ENCODE peak calls at places on chromosomes 13 and 19, in seven cellular contexts. Y, K, R, V, S, G and Q are unnamed samples.

GRCh38 chr13:99403458-99403971 is 96.3 kb upstream of the GPR183 start:
- DNase-seq in Y (no peak), K (no peak), R (no peak), V (no peak), S (peak; percentile 79), G (no peak), Q (no peak)

GRCh38 chr13:35136585-35136984 is 194.5 kb downstream of the NBEA start:
- DNase-seq in Y (no peak), K (no peak), R (no peak), V (no peak), S (no peak), G (no peak), Q (no peak)

GRCh38 chr19:17861542-17862402 is 2.1 kb downstream of the RPL18A start:
- DNase-seq in Y (no peak), K (no peak), R (no peak), V (no peak), S (no peak), G (no peak), Q (no peak)

GRCh38 chr19:322616-323015 is 22.0 kb downstream of the MIER2 start:
- DNase-seq in Y (no peak), K (no peak), R (no peak), V (no peak), S (no peak), G (no peak), Q (no peak)

GRCh38 chr13:46369506-46370268 is 17.4 kb downstream of the RUBCNL start:
- DNase-seq in Y (no peak), K (peak; percentile 74), R (peak; percentile 43), V (no peak), S (no peak), G (no peak), Q (peak; percentile 95)

GRCh38 chr13:110138009-110138699 is 168.8 kb downstream of the COL4A1 start:
- DNase-seq in Y (peak; percentile 52), K (peak; percentile 56), R (no peak), V (peak; percentile 48), S (peak; percentile 53), G (no peak), Q (peak; percentile 70)

GRCh38 chr19:50562329-50562728 is 5.9 kb downstream of the LRRC4B start:
- DNase-seq in Y (no peak), K (no peak), R (no peak), V (no peak), S (no peak), G (no peak), Q (no peak)

GRCh38 chr13:29239653-29240525 is 355.6 kb downstream of the SLC7A1 start:
- DNase-seq in Y (no peak), K (no peak), R (no peak), V (no peak), S (no peak), G (no peak), Q (no peak)

GRCh38 chr13:31361673-31362072 is 161.9 kb downstream of the B3GLCT start:
- DNase-seq in Y (no peak), K (no peak), R (no peak), V (no peak), S (no peak), G (no peak), Q (peak; percentile 24)

GRCh38 chr19:19081642-19082151 is 17.9 kb downstream of the SLC25A42 start:
- DNase-seq in Y (no peak), K (peak; percentile 49), R (no peak), V (no peak), S (no peak), G (no peak), Q (peak; percentile 59)

DNA sequence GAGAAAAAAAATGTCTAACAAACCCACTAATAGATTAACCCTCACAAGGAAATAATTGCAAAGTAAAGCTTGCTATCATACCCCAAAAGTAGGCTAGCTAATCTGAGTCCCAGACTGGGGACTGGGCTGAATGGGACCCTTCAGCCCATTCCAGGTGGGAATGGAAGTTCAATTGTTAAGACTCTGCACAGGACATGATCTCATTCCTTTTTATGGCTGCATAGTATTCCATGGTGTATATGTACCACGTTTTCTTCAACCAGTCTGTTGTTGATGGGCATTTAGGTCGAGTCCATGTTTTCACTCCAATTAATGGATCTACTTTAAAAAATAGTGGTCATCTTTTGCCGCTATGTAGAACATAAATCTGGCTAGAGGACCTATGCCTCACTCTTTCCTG is 17.9 kb downstream of the OR7A5 start:
- DNase-seq in Y (no peak), K (no peak), R (no peak), V (no peak), S (no peak), G (no peak), Q (no peak)
- TF ChIP-seq CTCF in Y (no peak), K (no peak), R (no peak), V (no peak), S (no peak), G (no peak), Q (no peak)

GRCh38 chr13:111859361-111860105 is 207.4 kb upstream of the SOX1 start:
- DNase-seq in Y (no peak), K (no peak), R (no peak), V (no peak), S (no peak), G (no peak), Q (no peak)

GRCh38 chr13:111861766-111862366 is 205.1 kb upstream of the SOX1 start:
- DNase-seq in Y (no peak), K (no peak), R (no peak), V (no peak), S (no peak), G (no peak), Q (no peak)

GRCh38 chr13:111857846-111858560 is 208.9 kb upstream of the SOX1 start:
- DNase-seq in Y (no peak), K (no peak), R (no peak), V (no peak), S (no peak), G (no peak), Q (no peak)

GRCh38 chr13:111858571-111858970 is 208.4 kb upstream of the SOX1 start:
- DNase-seq in Y (no peak), K (no peak), R (no peak), V (no peak), S (no peak), G (no peak), Q (no peak)

GRCh38 chr13:111860161-111860560 is 206.8 kb upstream of the SOX1 start:
- DNase-seq in Y (no peak), K (no peak), R (no peak), V (no peak), S (no peak), G (no peak), Q (no peak)
- H3K4me3 ChIP-seq in Y (no peak overlapping the region), K (no peak overlapping the region), R (no peak overlapping the region), V (no peak overlapping the region), S (no peak overlapping the region), G (no peak overlapping the region), Q (no peak overlapping the region)

DNA sequence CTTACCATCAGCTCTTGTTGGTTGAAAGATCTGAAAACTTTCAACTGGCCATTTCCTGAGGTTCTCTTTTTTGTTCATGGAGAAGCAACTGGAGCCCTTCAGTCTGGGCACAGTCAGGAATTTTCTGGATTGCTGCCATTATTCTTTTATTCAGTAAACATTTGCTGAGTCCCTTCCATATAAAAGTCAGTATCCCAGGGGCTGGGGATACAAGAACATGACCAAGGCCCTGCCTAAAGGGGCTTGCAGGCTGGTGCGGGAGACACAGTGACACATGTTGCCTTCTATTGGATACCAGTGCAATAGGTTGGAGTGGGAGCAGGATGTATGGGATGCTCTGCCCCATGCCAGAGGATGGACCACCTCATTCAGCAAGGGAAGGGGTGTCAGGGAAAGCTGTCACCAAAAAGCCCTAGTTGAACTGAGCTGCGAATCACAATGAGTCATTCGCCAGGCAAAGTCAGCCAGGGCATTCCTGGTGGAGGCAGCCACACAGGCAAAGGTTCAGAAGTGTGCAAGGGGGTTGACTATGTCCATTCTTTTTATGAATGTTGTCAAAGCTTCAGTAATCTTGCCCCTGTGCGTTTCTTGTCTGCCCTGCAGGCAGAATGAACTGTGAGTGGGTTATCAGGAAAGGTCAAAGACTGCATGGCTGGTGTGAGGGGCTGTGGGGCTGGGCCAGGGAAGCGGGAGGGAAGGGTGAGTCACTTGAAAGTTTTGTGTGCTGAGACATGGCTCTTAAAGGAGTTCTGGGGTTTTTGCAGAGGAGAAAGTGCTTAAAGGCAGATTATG is 395.9 kb downstream of the KCNRG start:
- DNase-seq in Y (peak; percentile 13), K (peak; percentile 82), R (peak; percentile 29), V (no peak), S (no peak), G (peak; percentile 32), Q (peak; percentile 85)
- TF ChIP-seq CTCF in Y (no peak), K (no peak), R (no peak), V (no peak), S (no peak), G (no peak), Q (no peak)

GRCh38 chr13:114125589-114125988 is 6.8 kb downstream of the RASA3 start:
- DNase-seq in Y (no peak), K (no peak), R (no peak), V (no peak), S (no peak), G (no peak), Q (no peak)

GRCh38 chr13:114123448-114123847 is 9.0 kb downstream of the RASA3 start:
- DNase-seq in Y (no peak), K (no peak), R (no peak), V (no peak), S (no peak), G (no peak), Q (no peak)

GRCh38 chr13:114123876-114124275 is 8.5 kb downstream of the RASA3 start:
- DNase-seq in Y (no peak), K (no peak), R (no peak), V (no peak), S (no peak), G (no peak), Q (no peak)

GRCh38 chr13:114124486-114124885 is 7.9 kb downstream of the RASA3 start:
- DNase-seq in Y (no peak), K (no peak), R (no peak), V (no peak), S (no peak), G (no peak), Q (no peak)

GRCh38 chr13:114124921-114125320 is 7.5 kb downstream of the RASA3 start:
- DNase-seq in Y (no peak), K (peak; percentile 42), R (peak; percentile 58), V (no peak), S (no peak), G (no peak), Q (peak; percentile 92)
- H3K4me3 ChIP-seq in Y (no peak overlapping the region), K (no peak overlapping the region), R (no peak overlapping the region), V (no peak overlapping the region), S (no peak overlapping the region), G (peak overlapping the region; percentile 43), Q (no peak overlapping the region)

GRCh38 chr19:54189020-54189667 is at the start of gene MBOAT7:
- DNase-seq in Y (no peak), K (no peak), R (no peak), V (no peak), S (no peak), G (no peak), Q (no peak)
- TF ChIP-seq CTCF in Y (peak; percentile 36), K (no peak), R (no peak), V (peak; percentile 12), S (no peak), G (no peak), Q (no peak)

DNA sequence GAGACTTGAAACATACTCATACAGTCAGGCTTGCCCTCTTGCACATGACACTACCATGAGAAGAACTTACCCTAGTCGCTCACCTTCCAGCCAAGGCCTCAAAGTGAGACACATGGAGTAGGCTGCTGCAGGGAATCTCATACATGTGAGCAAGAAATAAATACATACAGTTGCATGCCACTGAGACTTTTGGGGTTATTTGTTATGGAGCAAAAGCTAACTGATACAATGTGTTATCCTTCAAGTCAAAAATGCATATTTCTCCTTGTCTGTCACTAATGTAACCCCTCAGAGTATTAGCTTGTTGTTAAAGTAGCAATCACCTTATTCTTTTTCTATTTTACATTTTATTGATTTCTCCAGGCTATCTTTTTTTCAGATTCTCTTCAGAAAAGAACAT is 58.1 kb downstream of the FOXO1 start:
- DNase-seq in Y (no peak), K (no peak), R (no peak), V (no peak), S (no peak), G (no peak), Q (no peak)
- H3K4me3 ChIP-seq in Y (no peak overlapping the region), K (no peak overlapping the region), R (no peak overlapping the region), V (no peak overlapping the region), S (no peak overlapping the region), G (no peak overlapping the region), Q (no peak overlapping the region)